ENCODE peak calls at places on chromosomes 16 and 17, in six cellular contexts. V, M, D, R, A and N are unnamed samples.

GRCh38 chr17:70924776-70925175 is 755.4 kb downstream of the KCNJ2 start:
- DNase-seq in M (no peak), R (no peak), V (no peak), D (no peak), A (no peak), N (no peak)

GRCh38 chr16:78317871-78318270 is 218.4 kb downstream of the WWOX start:
- DNase-seq in V (no peak), R (no peak), D (no peak), A (no peak), M (no peak), N (no peak)

GRCh38 chr17:65576939-65577338 is 15.5 kb upstream of the AXIN2 start:
- DNase-seq in R (no peak), D (no peak), V (no peak), M (no peak), A (no peak), N (no peak)

GRCh38 chr17:58326609-58327341 is 1.8 kb downstream of the TSPOAP1 start:
- DNase-seq in R (peak), D (no peak), A (no peak), M (peak), V (no peak), N (no peak)

GRCh38 chr17:62109378-62109902 is 44.4 kb upstream of the MED13 start:
- DNase-seq in V (peak), R (peak), M (peak), D (peak), A (peak), N (peak)

GRCh38 chr17:29331330-29331729 is 37.4 kb upstream of the NUFIP2 start:
- DNase-seq in A (no peak), M (no peak), D (no peak), R (no peak), V (no peak), N (no peak)

GRCh38 chr16:31107465-31107867 is 720 bp upstream of the BCKDK start:
- DNase-seq in M (peak), D (no peak), A (no peak), V (no peak), R (no peak), N (no peak)

GRCh38 chr16:1763521-1764511 is 7.5 kb downstream of the NME3 start:
- DNase-seq in V (no peak), R (no peak), M (no peak), D (peak), A (no peak), N (no peak)

GRCh38 chr16:89721644-89722391 is 481 bp downstream of the ZNF276 start:
- DNase-seq in M (no peak), D (peak), R (peak), A (peak), V (peak), N (no peak)

GRCh38 chr16:57475711-57476339 is 10.5 kb downstream of the DOK4 start:
- DNase-seq in D (no peak), A (peak), M (peak), R (peak), V (no peak), N (no peak)

GRCh38 chr17:77423589-77424451 is 283.1 kb downstream of the SEC14L1 start:
- DNase-seq in M (no peak), A (no peak), V (peak), D (no peak), R (no peak), N (peak)

GRCh38 chr17:3977387-3977786 is 13.2 kb upstream of the ATP2A3 start:
- DNase-seq in M (no peak), R (no peak), A (no peak), V (no peak), D (no peak), N (no peak)

GRCh38 chr16:72833491-72833890 is 214.4 kb downstream of the ZFHX3 start:
- DNase-seq in V (no peak), A (no peak), R (no peak), D (no peak), M (no peak), N (no peak)

GRCh38 chr17:50346313-50347086 is 574 bp downstream of the XYLT2 start:
- DNase-seq in M (peak), R (peak), A (peak), D (peak), V (peak), N (no peak)

GRCh38 chr17:76145231-76146052 is 4.4 kb upstream of the FOXJ1 start:
- DNase-seq in D (no peak), A (peak), V (no peak), M (no peak), R (peak), N (no peak)

GRCh38 chr17:5758651-5759050 is 174.3 kb upstream of the NLRP1 start:
- DNase-seq in A (no peak), V (no peak), D (no peak), R (no peak), M (no peak), N (no peak)